ENCODE peak calls at places on chromosomes 16 and 17, in five cellular contexts. I is esophagus muscularis mucosa, N is fibroblast of lung, V is uterus, O is psoas muscle. P is an unnamed sample.
A peak's percentile ranks its signal among the peaks of the same experiment; 100 is the strongest.

GRCh38 chr16:4801962-4802658 is at the start of gene ROGDI:
- DNase-seq in O (peak; percentile 67), I (peak; percentile 96), N (peak; percentile 11), V (peak; percentile 57), P (peak; percentile 48)

GRCh38 chr17:62724398-62725146 is 83.5 kb downstream of the MARCHF10 start:
- DNase-seq in V (no peak), N (no peak), O (no peak), I (no peak), P (peak; percentile 42)

GRCh38 chr16:84175351-84176081 is 11.3 kb downstream of the TAF1C start:
- DNase-seq in O (peak; percentile 57), I (no peak), N (peak; percentile 41), V (peak; percentile 49), P (peak; percentile 47)

GRCh38 chr17:57585341-57586098 is 159.6 kb downstream of the CCDC182 start:
- DNase-seq in N (no peak), I (no peak), O (no peak), V (no peak), P (no peak)

GRCh38 chr17:28720247-28720996 is 637 bp downstream of the RPL23A start:
- DNase-seq in I (no peak), N (no peak), V (no peak), O (no peak), P (no peak)

GRCh38 chr17:73998246-73999220 is 204.9 kb upstream of the RPL38 start:
- DNase-seq in N (no peak), V (peak; percentile 17), I (no peak), O (no peak), P (no peak)

GRCh38 chr16:586645-587590 is 2.9 kb upstream of the RAB40C start:
- DNase-seq in V (peak; percentile 38), N (peak; percentile 42), I (no peak), O (peak; percentile 60), P (no peak)

GRCh38 chr17:61419496-61420046 is 19.9 kb downstream of the TBX2 start:
- DNase-seq in N (no peak), V (no peak), I (peak; percentile 74), O (no peak), P (no peak)

GRCh38 chr16:70695351-70696070 is 9.7 kb upstream of the MTSS2 start:
- DNase-seq in N (no peak), V (no peak), I (no peak), O (peak; percentile 54), P (no peak)

GRCh38 chr17:79918581-79919163 is 79.4 kb upstream of the CBX4 start:
- DNase-seq in I (no peak), V (no peak), O (no peak), N (no peak), P (no peak)

GRCh38 chr16:75264999-75265910 is 13.8 kb upstream of the BCAR1 start:
- DNase-seq in V (peak; percentile 53), I (no peak), N (no peak), O (peak; percentile 68), P (no peak)

GRCh38 chr16:64051826-64052225 is 1070.0 kb downstream of the CDH11 start:
- DNase-seq in O (no peak), V (no peak), I (no peak), N (peak; percentile 21), P (peak; percentile 6)

DNA sequence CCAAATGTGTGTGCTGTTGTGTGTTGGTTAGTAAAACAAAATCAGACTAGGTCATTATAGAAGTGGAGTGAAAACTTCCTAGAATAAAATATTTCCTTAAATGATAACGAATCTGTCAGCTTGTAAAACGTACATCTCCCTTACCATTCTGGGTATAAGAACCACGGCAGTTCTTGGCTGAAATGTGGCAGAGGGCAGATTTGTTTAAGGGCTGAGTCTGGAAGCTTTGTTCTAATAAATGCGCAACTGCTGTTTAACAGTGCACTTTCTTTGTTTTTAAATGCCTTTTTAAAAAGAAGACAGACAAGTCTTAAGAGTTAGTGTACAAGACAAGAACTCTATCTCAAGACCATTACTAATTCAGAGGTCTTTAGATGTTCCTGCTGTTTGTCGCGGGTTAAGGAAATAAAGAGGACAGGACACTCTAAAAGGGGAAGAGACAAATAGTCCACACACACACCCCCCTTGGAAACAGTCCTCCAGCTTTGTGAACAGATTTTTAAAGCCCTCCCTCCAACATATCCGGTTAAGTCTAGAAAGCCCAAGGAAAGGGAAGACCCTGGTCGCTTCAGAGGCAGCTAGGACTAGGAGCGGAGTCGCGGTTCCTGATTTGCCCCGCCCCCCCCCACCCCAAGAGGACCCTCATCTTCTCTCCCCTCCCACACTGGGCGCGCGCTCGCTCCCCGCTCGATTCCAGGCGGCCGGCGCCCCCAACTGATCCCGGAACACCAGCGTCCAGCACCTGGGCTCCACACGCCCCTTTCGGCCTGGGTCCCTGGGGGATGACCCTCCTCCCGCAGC is 649 bp downstream of the SYNRG start:
- DNase-seq in N (peak; percentile 43), I (no peak), O (no peak), V (no peak), P (peak; percentile 51)
- H3K4me3 ChIP-seq in N (peak overlapping the region; percentile 79), I (peak overlapping the region; percentile 65), O (peak overlapping the region; percentile 97), V (peak overlapping the region; percentile 90), P (peak overlapping the region; percentile 95)

GRCh38 chr17:44008205-44008909 is 3.9 kb downstream of the NAGS start:
- DNase-seq in N (no peak), O (no peak), I (no peak), V (no peak), P (no peak)
- TF ChIP-seq CTCF in N (no peak), O (no peak), I (no peak), V (no peak), P (no peak)

GRCh38 chr16:85612801-85613608 is at the start of gene GSE1:
- DNase-seq in N (peak; percentile 80), V (peak; percentile 84), O (peak; percentile 94), I (peak; percentile 96), P (peak; percentile 88)

GRCh38 chr16:85613609-85614337 is 651 bp downstream of the GSE1 start:
- DNase-seq in N (peak; percentile 14), O (peak; percentile 72), V (peak; percentile 58), I (no peak), P (peak; percentile 33)

GRCh38 chr16:85615014-85615851 is 2.1 kb downstream of the GSE1 start:
- DNase-seq in V (no peak), I (no peak), O (peak; percentile 52), N (no peak), P (no peak)

GRCh38 chr16:85615852-85616607 is 2.9 kb downstream of the GSE1 start:
- DNase-seq in N (peak; percentile 78), V (peak; percentile 68), O (peak; percentile 80), I (peak; percentile 94), P (peak; percentile 83)

GRCh38 chr16:85614338-85615013 is 1.4 kb downstream of the GSE1 start:
- DNase-seq in I (no peak), O (no peak), V (no peak), N (no peak), P (no peak)
- H3K4me3 ChIP-seq in I (peak overlapping the region; percentile 73), O (peak overlapping the region; percentile 79), V (peak overlapping the region; percentile 50), N (peak overlapping the region; percentile 65), P (peak overlapping the region; percentile 68)

GRCh38 chr16:85319208-85319983 is 207.1 kb upstream of the CIBAR2 start:
- DNase-seq in O (no peak), N (no peak), V (no peak), I (no peak), P (no peak)
- TF ChIP-seq CTCF in O (no peak), N (no peak), V (no peak), I (no peak), P (no peak)

GRCh38 chr16:10579575-10579964 is 828 bp downstream of the EMP2 start:
- DNase-seq in I (no peak), O (no peak), V (no peak), N (no peak), P (no peak)
- H3K4me3 ChIP-seq in I (peak overlapping the region; percentile 72), O (peak overlapping the region; percentile 86), V (peak overlapping the region; percentile 97), N (peak overlapping the region; percentile 94), P (peak overlapping the region; percentile 77)

GRCh38 chr16:8644513-8645140 is 23.1 kb downstream of the METTL22 start:
- DNase-seq in I (no peak), O (no peak), N (no peak), V (no peak), P (no peak)
- TF ChIP-seq CTCF in I (peak; percentile 6), O (no peak), N (no peak), V (no peak), P (no peak)

GRCh38 chr17:72955391-72956140 is 136.9 kb downstream of the SLC39A11 start:
- DNase-seq in I (no peak), N (no peak), O (no peak), V (no peak), P (no peak)
- H3K4me3 ChIP-seq in I (no peak overlapping the region), N (no peak overlapping the region), O (no peak overlapping the region), V (no peak overlapping the region), P (no peak overlapping the region)

GRCh38 chr17:17979778-17980177 is 7.1 kb downstream of the DRC3 start:
- DNase-seq in N (no peak), V (no peak), O (no peak), I (no peak), P (no peak)
- TF ChIP-seq CTCF in N (no peak), V (no peak), O (no peak), I (no peak), P (no peak)

P was measured in fibroblast of villous mesenchyme.